ENCODE peak calls at places on chromosome 18, in six cellular contexts. P, E, V, Q, K and O are unnamed samples. For H3K4me1 and H3K36me3, the result is how much of the 10 kb centered on the place peaks cover.

GRCh38 chr18:79799619-79800352 is 2.0 kb downstream of the KCNG2 start:
- DNase-seq in K (no peak), V (no peak), E (no peak), Q (no peak), P (no peak), O (peak)

GRCh38 chr18:9684901-9685738 is 23.0 kb upstream of the RAB31 start:
- DNase-seq in Q (peak), P (no peak), K (no peak), E (no peak), V (no peak), O (no peak)

GRCh38 chr18:66553824-66554223 is 50.1 kb downstream of the CDH19 start:
- DNase-seq in Q (no peak), E (no peak), K (no peak), V (no peak), P (no peak), O (no peak)

GRCh38 chr18:78681396-78681795 is 298.2 kb upstream of the SALL3 start:
- DNase-seq in E (no peak), Q (no peak), K (peak), V (no peak), P (no peak), O (no peak)

GRCh38 chr18:55500316-55501086 is 87.5 kb downstream of the TCF4 start:
- DNase-seq in E (no peak), Q (no peak), K (no peak), V (no peak), P (no peak), O (no peak)

GRCh38 chr18:57909620-57910019 is 106.5 kb upstream of the ATP8B1 start:
- DNase-seq in K (no peak), P (no peak), Q (no peak), V (no peak), E (no peak), O (no peak)

GRCh38 chr18:35201502-35201901 is 39.3 kb upstream of the ZNF397 start:
- DNase-seq in P (no peak), E (no peak), V (no peak), K (no peak), Q (no peak), O (no peak)

GRCh38 chr18:45733535-45733934 is 9.6 kb downstream of the SLC14A1 start:
- DNase-seq in Q (no peak), P (no peak), K (no peak), V (no peak), E (no peak), O (no peak)

GRCh38 chr18:11432360-11432811 is 177.0 kb upstream of the SLC35G4 start:
- DNase-seq in K (no peak), E (no peak), V (no peak), P (no peak), Q (no peak), O (no peak)

GRCh38 chr18:12726774-12727550 is 24.1 kb downstream of the PSMG2 start:
- DNase-seq in V (peak), Q (no peak), P (peak), K (no peak), E (peak), O (no peak)

GRCh38 chr18:35491689-35492077 is 6.1 kb downstream of the INO80C start:
- DNase-seq in K (no peak), P (no peak), E (no peak), Q (no peak), V (no peak), O (no peak)

GRCh38 chr18:78913830-78914585 is 65.6 kb upstream of the SALL3 start:
- DNase-seq in E (no peak), P (no peak), Q (no peak), V (no peak), K (peak), O (no peak)

GRCh38 chr18:32730620-32731021 is 42.2 kb downstream of the KLHL14 start:
- DNase-seq in P (no peak), K (no peak), V (no peak), Q (no peak), E (no peak), O (no peak)

GRCh38 chr18:8771930-8772329 is 66.6 kb downstream of the MTCL1 start:
- DNase-seq in P (peak), E (no peak), Q (peak), V (no peak), K (no peak), O (no peak)

GRCh38 chr18:21167641-21168372 is 56.2 kb upstream of the ROCK1 start:
- DNase-seq in E (no peak), Q (no peak), V (peak), K (no peak), P (peak), O (no peak)

GRCh38 chr18:46482831-46483230 is 174.2 kb downstream of the LOXHD1 start:
- DNase-seq in E (no peak), K (no peak), V (no peak), P (no peak), Q (no peak), O (no peak)

GRCh38 chr18:24534737-24535136 is 74.3 kb downstream of the HRH4 start:
- DNase-seq in V (no peak), E (no peak), Q (no peak), K (no peak), P (no peak), O (no peak)

GRCh38 chr18:12885500-12885899 is 1.5 kb upstream of the PTPN2 start:
- DNase-seq in E (no peak), K (no peak), P (no peak), Q (no peak), V (no peak), O (no peak)

GRCh38 chr18:39841133-39842041 is 2113.6 kb upstream of the PIK3C3 start:
- DNase-seq in V (peak), K (no peak), Q (no peak), E (no peak), P (peak), O (peak)

GRCh38 chr18:78681934-78682333 is 297.7 kb upstream of the SALL3 start:
- DNase-seq in V (no peak), Q (no peak), E (no peak), P (no peak), K (peak), O (no peak)

GRCh38 chr18:79367480-79367879 is 28.2 kb upstream of the NFATC1 start:
- DNase-seq in V (no peak), E (no peak), Q (no peak), K (no peak), P (no peak), O (no peak)

GRCh38 chr18:48932462-48932818 is 18.3 kb downstream of the SMAD7 start:
- DNase-seq in K (no peak), P (no peak), V (no peak), Q (no peak), E (no peak), O (no peak)

GRCh38 chr18:78913395-78913794 is 66.2 kb upstream of the SALL3 start:
- DNase-seq in Q (no peak), K (no peak), E (no peak), P (no peak), V (no peak), O (no peak)

GRCh38 chr18:70288851-70289328 is at the start of gene SOCS6:
- DNase-seq in Q (peak), E (no peak), K (peak), V (peak), P (peak), O (no peak)

GRCh38 chr18:73918816-73919215 is 228.8 kb downstream of the FBXO15 start:
- DNase-seq in K (no peak), E (no peak), V (no peak), Q (no peak), P (no peak), O (no peak)

GRCh38 chr18:45617284-45617683 is 2.0 kb downstream of the SLC14A2 start:
- DNase-seq in P (peak), Q (peak), K (peak), E (no peak), V (peak), O (peak)

GRCh38 chr18:25568926-25569325 is 217.0 kb upstream of the ZNF521 start:
- DNase-seq in Q (no peak), P (no peak), K (no peak), V (no peak), E (no peak), O (no peak)

GRCh38 chr18:78776151-78776550 is 203.5 kb upstream of the SALL3 start:
- DNase-seq in E (no peak), P (no peak), Q (no peak), K (peak), V (no peak), O (peak)

GRCh38 chr18:23529597-23529996 is 26.3 kb downstream of the RMC1 start:
- DNase-seq in P (no peak), Q (no peak), K (no peak), E (no peak), V (no peak), O (no peak)

GRCh38 chr18:57784034-57784815 is 18.9 kb downstream of the ATP8B1 start:
- DNase-seq in E (no peak), Q (no peak), V (no peak), P (no peak), K (no peak), O (no peak)

GRCh38 chr18:60445341-60445740 is 72.8 kb upstream of the MC4R start:
- DNase-seq in P (no peak), Q (no peak), K (no peak), V (no peak), E (no peak), O (no peak)

GRCh38 chr18:70301667-70302066 is 12.8 kb downstream of the SOCS6 start:
- DNase-seq in P (no peak), Q (no peak), E (no peak), K (no peak), V (no peak), O (no peak)

GRCh38 chr18:46220116-46220515 is 115.9 kb downstream of the HAUS1 start:
- DNase-seq in K (no peak), Q (no peak), V (no peak), E (no peak), P (no peak), O (no peak)

GRCh38 chr18:12282436-12283039 is 25.5 kb upstream of the TUBB6 start:
- DNase-seq in V (no peak), K (no peak), E (no peak), Q (no peak), P (no peak), O (peak)

GRCh38 chr18:63089041-63089440 is 230.5 kb downstream of the BCL2 start:
- DNase-seq in V (no peak), K (no peak), Q (no peak), P (no peak), E (no peak), O (no peak)
- H3K4me1 ChIP-seq in V (under half), K (under half), Q (under half), P (under half), E (under half), O (under half)

DNA sequence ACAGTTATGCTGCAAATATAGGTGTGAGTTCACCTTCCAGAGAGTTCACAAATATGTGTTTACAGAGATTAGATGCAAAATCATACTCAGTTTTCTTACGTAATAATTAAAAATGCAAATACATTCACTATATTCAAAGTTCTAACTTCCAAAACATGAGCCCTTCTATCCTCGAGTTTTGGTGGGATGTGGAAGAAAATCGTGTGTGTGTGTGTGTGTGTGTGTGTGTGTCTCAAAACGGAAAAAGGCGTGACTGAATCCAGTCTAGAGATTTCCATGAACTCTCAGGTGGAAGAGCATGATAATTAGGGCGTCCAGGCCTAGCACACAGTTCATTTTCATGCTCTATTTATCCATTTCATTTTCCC is 1.2 kb downstream of the DSG2 start:
- DNase-seq in V (no peak), K (no peak), Q (no peak), E (no peak), P (no peak), O (no peak)
- H3K27ac ChIP-seq in V (peak), K (peak), Q (no peak), E (no peak), P (peak), O (peak)

GRCh38 chr18:59340817-59341216 is 18.2 kb downstream of the LMAN1 start:
- DNase-seq in P (no peak), K (no peak), E (no peak), Q (no peak), V (no peak), O (no peak)

GRCh38 chr18:59340312-59340711 is 18.8 kb downstream of the LMAN1 start:
- DNase-seq in Q (no peak), E (no peak), K (no peak), V (no peak), P (no peak), O (no peak)

GRCh38 chr18:59343916-59344315 is 15.1 kb downstream of the LMAN1 start:
- DNase-seq in E (no peak), P (no peak), K (no peak), V (no peak), Q (no peak), O (no peak)

GRCh38 chr18:59345556-59345955 is 13.5 kb downstream of the LMAN1 start:
- DNase-seq in E (no peak), P (no peak), V (no peak), Q (no peak), K (no peak), O (no peak)

GRCh38 chr18:59344990-59345389 is 14.1 kb downstream of the LMAN1 start:
- DNase-seq in K (no peak), Q (no peak), E (no peak), P (no peak), V (no peak), O (no peak)
- H3K36me3 ChIP-seq in K (half or more), Q (half or more), E (under half), P (under half), V (half or more), O (half or more)

GRCh38 chr18:50578651-50579050 is 18.8 kb downstream of the MAPK4 start:
- DNase-seq in P (no peak), Q (no peak), K (no peak), V (no peak), E (no peak), O (peak)
- H3K4me1 ChIP-seq in P (under half), Q (under half), K (under half), V (under half), E (under half), O (under half)

GRCh38 chr18:75212626-75213110 is 2.1 kb downstream of the TSHZ1 start:
- DNase-seq in Q (no peak), K (no peak), V (no peak), P (no peak), E (no peak), O (no peak)
- H3K27ac ChIP-seq in Q (peak), K (peak), V (no peak), P (peak), E (no peak), O (no peak)

DNA sequence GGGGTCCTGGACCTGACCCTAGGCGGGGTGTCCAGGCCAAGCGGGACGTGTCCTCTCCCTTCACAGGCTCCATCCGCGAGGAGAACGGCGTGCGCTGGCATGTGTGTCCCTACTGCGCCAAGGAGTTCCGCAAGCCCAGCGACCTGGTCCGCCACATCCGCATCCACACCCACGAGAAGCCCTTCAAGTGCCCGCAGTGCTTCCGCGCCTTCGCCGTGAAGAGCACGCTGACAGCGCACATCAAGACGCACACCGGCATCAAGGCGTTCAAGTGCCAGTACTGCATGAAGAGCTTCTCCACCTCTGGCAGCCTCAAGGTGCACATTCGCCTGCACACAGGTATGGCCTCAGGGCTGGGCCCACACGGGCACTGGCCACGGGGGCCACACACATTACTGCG is 72.6 kb downstream of the ZNF236 start:
- DNase-seq in P (no peak), K (no peak), Q (no peak), V (no peak), E (no peak), O (no peak)
- H3K36me3 ChIP-seq in P (under half), K (half or more), Q (half or more), V (half or more), E (under half), O (half or more)

DNA sequence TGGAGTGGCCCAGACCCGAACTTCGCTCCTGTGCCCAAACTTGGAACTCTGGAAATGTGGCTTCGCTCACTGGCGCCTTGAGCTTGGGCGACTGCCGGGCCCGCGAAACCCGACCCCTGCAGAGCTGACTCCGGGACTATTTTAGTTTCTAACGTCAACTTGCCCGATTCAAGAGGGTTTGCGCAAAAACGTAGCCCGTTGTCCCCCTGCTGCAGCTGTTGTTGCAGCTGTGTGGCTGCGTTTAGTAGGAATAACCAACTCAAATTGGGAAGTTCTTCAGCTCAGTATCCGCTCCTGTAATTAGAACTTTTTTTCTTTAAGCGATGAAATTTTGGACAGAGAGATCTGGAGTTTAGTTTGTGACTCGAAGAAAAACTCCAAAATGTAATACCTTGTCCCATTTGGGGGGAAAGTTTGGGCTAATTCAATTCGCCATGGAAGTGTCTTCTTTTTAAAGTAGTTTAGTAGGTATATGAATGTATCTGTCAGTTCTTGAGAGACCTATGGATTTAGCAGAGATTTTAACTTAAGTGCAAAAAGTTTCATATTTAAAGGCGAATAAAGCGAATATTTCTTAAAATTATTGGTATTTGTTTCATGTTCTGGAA is 565 bp downstream of the MYL12A start:
- DNase-seq in K (no peak), V (no peak), Q (peak), E (no peak), P (no peak), O (no peak)
- H3K4me1 ChIP-seq in K (half or more), V (half or more), Q (half or more), E (under half), P (half or more), O (under half)

DNA sequence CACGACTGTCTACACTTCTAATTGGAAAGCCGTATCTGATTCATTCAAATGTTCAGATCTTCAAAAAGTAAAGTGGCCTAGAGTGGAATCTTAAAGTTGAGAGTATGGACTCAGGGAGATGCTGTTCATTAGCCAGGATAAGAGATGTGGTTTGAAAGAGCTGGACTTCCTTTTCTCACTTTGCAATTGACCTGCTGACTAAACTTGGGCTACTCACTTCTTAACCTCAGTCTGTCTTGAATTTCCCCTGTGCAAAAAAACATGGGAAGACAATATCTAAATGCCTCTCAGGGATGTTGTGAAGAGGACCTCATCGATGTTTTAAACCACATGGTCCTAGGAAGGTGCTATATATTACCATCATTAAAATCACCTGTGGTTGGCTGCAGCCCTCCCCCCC is 64.1 kb downstream of the BCL2 start:
- DNase-seq in P (no peak), E (no peak), Q (no peak), K (no peak), V (no peak), O (no peak)
- H3K27ac ChIP-seq in P (no peak), E (no peak), Q (no peak), K (no peak), V (no peak), O (no peak)